ENCODE peak calls at places on chromosomes 7 and 10, in six cellular contexts. E, Q, A, H, J and O are unnamed samples.

GRCh38 chr7:111436608-111437007 is 125.7 kb downstream of the IMMP2L start:
- DNase-seq in E (no peak), Q (no peak), A (no peak), H (no peak), J (no peak), O (no peak)

GRCh38 chr7:99868246-99868645 is 8.6 kb downstream of the OR2AE1 start:
- DNase-seq in E (no peak), A (no peak), J (no peak), Q (no peak), H (no peak), O (no peak)

GRCh38 chr10:58956926-58957325 is 219.5 kb upstream of the PHYHIPL start:
- DNase-seq in A (no peak), J (no peak), E (no peak), Q (no peak), H (no peak), O (peak; percentile 61)

GRCh38 chr7:96596120-96596826 is 113.4 kb downstream of the SEM1 start:
- DNase-seq in J (no peak), E (no peak), H (no peak), Q (peak; percentile 50), A (peak; percentile 2), O (no peak)

GRCh38 chr10:95196053-95196452 is 2.0 kb downstream of the ACSM6 start:
- DNase-seq in A (no peak), H (no peak), E (no peak), J (no peak), Q (no peak), O (no peak)

GRCh38 chr10:103254538-103255325 is 9.0 kb downstream of the RPEL1 start:
- DNase-seq in H (no peak), Q (no peak), A (peak; percentile 78), J (no peak), E (no peak), O (no peak)

GRCh38 chr7:82325416-82325815 is 118.2 kb downstream of the CACNA2D1 start:
- DNase-seq in A (no peak), E (no peak), Q (no peak), H (no peak), J (no peak), O (no peak)

GRCh38 chr10:26799342-26799741 is 61.4 kb downstream of the ABI1 start:
- DNase-seq in A (no peak), J (peak; percentile 60), H (no peak), Q (no peak), E (peak; percentile 38), O (no peak)

GRCh38 chr10:61366365-61366764 is 86.8 kb downstream of the TMEM26 start:
- DNase-seq in H (no peak), E (no peak), J (no peak), A (no peak), Q (no peak), O (no peak)

GRCh38 chr7:105185290-105186010 is 171.4 kb downstream of the KMT2E start:
- DNase-seq in A (no peak), Q (no peak), J (no peak), H (no peak), E (no peak), O (no peak)

GRCh38 chr10:22152403-22152802 is 65.4 kb downstream of the EBLN1 start:
- DNase-seq in E (no peak), Q (no peak), A (no peak), H (no peak), J (no peak), O (no peak)

GRCh38 chr10:124886195-124886594 is 55.7 kb upstream of the ZRANB1 start:
- DNase-seq in H (no peak), E (no peak), A (no peak), Q (no peak), J (no peak), O (no peak)

GRCh38 chr10:133529576-133529946 is 2.4 kb downstream of the CYP2E1 start:
- DNase-seq in J (no peak), Q (no peak), A (no peak), E (no peak), H (no peak), O (no peak)

GRCh38 chr10:60390224-60390626 is 550 bp upstream of the ANK3 start:
- DNase-seq in Q (no peak), A (no peak), J (no peak), E (no peak), H (no peak), O (no peak)

GRCh38 chr7:2037301-2037804 is 195.4 kb downstream of the MAD1L1 start:
- DNase-seq in E (no peak), A (no peak), Q (peak; percentile 10), H (no peak), J (no peak), O (no peak)

GRCh38 chr7:28163955-28164354 is 16.6 kb downstream of the JAZF1 start:
- DNase-seq in H (no peak), J (no peak), A (no peak), Q (no peak), E (no peak), O (no peak)

GRCh38 chr7:20220824-20221547 is 3.8 kb upstream of the MACC1 start:
- DNase-seq in Q (no peak), E (peak; percentile 24), H (no peak), J (no peak), A (no peak), O (no peak)
- TF ChIP-seq EP300 in Q (no peak), E (no peak), H (no peak), J (peak; percentile 71), A (no peak), O (no peak)

DNA sequence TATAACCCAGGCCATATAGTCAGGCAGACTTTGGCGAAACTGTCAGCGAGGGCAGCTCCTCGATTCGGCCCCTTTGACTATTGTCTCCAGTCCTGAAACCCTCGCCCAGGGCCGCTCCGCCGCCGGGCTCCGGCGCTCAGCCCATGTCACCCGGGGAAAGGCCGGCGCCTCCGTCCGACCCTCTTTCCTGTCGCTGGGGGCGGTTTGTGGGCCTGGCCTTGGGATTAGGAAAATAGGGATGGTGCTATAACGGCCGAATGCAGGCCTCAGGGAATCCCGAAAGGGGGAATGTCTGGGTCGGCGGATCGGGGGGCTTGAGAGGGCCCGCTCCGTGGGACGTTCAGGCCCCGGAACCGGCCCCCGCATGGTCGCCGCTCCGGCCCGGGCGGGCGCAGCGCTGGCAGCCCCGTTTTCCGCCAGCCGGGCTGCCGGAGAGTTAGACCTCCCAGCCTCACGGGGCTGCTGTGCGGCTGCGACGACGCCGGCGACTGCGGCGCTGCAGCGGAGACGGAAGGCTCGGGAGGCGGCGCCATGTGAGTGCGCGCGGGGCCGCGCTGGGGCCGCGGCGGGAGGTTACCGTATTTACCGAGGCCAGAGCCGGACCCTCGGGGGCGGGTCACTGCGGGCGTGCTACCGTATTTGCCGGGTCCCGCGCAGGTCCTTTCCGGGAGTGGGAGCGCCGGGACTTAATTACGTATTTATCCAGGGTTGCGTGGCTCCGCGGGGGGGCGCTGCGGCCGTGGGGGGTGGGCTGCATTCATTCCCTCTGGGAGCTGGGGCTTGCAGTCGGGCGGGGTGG is 25.9 kb downstream of the ZNF775 start:
- DNase-seq in A (peak; percentile 88), J (no peak), E (peak; percentile 92), H (peak; percentile 91), Q (peak; percentile 100), O (peak; percentile 75)
- TF ChIP-seq EP300 in A (no peak), J (no peak), E (no peak), H (no peak), Q (no peak), O (peak; percentile 26)

GRCh38 chr10:122311051-122311410 is 39.9 kb downstream of the BTBD16 start:
- DNase-seq in H (no peak), J (no peak), E (no peak), Q (no peak), A (no peak), O (no peak)
- TF ChIP-seq EP300 in H (no peak), J (no peak), E (no peak), Q (no peak), A (no peak), O (no peak)

GRCh38 chr7:66627151-66627681 is 1.5 kb upstream of the KCTD7 start:
- DNase-seq in J (no peak), A (no peak), H (no peak), E (no peak), Q (peak; percentile 81), O (no peak)
- TF ChIP-seq EP300 in J (no peak), A (no peak), H (peak; percentile 89), E (peak; percentile 98), Q (no peak), O (no peak)

GRCh38 chr7:86963599-86964230 is 95.7 kb downstream of the ELAPOR2 start:
- DNase-seq in E (no peak), H (no peak), A (no peak), J (no peak), Q (no peak), O (no peak)
- TF ChIP-seq EP300 in E (no peak), H (no peak), A (no peak), J (no peak), Q (no peak), O (no peak)

GRCh38 chr7:46565257-46565656 is 644.2 kb upstream of the IGFBP3 start:
- DNase-seq in J (no peak), H (no peak), E (no peak), Q (no peak), A (no peak), O (no peak)
- TF ChIP-seq EP300 in J (no peak), H (no peak), E (no peak), Q (no peak), A (no peak), O (no peak)

DNA sequence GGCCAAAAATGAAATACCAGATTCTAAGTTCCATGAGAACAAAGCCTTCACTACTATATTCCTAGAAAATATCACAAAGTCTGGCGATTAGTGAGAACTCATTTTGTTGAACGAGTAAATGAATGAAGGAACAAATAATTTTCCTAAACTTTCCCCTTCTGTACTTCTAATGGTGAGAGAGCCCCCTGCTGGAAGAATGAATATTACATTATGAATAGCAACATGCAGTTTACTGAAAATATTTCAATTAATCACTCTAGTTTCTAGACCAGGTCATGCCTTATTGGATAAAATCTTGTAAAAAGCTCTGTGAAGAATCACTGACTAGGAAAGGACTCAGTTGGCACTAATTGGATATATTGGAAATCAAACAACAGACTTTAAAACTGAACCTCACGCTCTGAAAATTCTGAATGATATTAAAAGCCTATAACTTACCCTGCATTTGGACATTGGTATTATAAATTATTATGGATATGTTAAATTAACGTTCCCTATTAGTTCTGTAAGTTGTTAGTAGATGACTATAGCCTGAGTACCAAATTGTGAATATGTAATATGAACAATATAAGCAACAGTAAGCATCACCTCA is 32.4 kb upstream of the MTPN start:
- DNase-seq in Q (peak; percentile 55), H (no peak), A (peak; percentile 49), E (no peak), J (no peak), O (peak; percentile 16)
- TF ChIP-seq EP300 in Q (no peak), H (no peak), A (no peak), E (no peak), J (no peak), O (no peak)